ENCODE peak calls at places on chromosomes 7 and 10, in seven cellular contexts. H is fibroblast of mammary gland, I is HFFc6, W is endothelial cell, X is GM13977, E is astrocyte of the spinal cord, A is GM10248. V is an unnamed sample.

GRCh38 chr10:86651631-86652331 is 2.6 kb upstream of the OPN4 start:
- DNase-seq in E (no peak), W (no peak), H (no peak), I (no peak), A (no peak), X (no peak), V (no peak)

GRCh38 chr7:28573059-28573553 is 160.8 kb downstream of the CREB5 start:
- DNase-seq in I (no peak), X (no peak), E (peak; percentile 75), A (no peak), H (peak; percentile 57), W (no peak), V (peak; percentile 72)

GRCh38 chr10:95511314-95511713 is 49.9 kb downstream of the SORBS1 start:
- DNase-seq in W (no peak), I (no peak), H (no peak), X (no peak), A (no peak), E (no peak), V (no peak)

GRCh38 chr10:125337510-125337909 is 177.1 kb upstream of the CTBP2 start:
- DNase-seq in X (no peak), I (no peak), A (no peak), W (peak; percentile 11), H (no peak), E (no peak), V (no peak)

GRCh38 chr10:110972231-110973134 is 53.1 kb downstream of the SHOC2 start:
- DNase-seq in A (no peak), E (no peak), X (no peak), W (no peak), I (no peak), H (no peak), V (no peak)

GRCh38 chr10:95337761-95338160 is 47.0 kb upstream of the PDLIM1 start:
- DNase-seq in E (no peak), W (no peak), X (no peak), H (no peak), A (no peak), I (no peak), V (no peak)

GRCh38 chr10:99917963-99918825 is 91.6 kb downstream of the DNMBP start:
- DNase-seq in E (peak; percentile 79), X (no peak), W (peak; percentile 65), I (peak; percentile 79), H (peak; percentile 59), A (no peak), V (peak; percentile 56)

GRCh38 chr10:122419890-122420623 is 34.4 kb upstream of the ARMS2 start:
- DNase-seq in I (peak; percentile 60), X (no peak), W (no peak), H (peak; percentile 96), A (no peak), E (peak; percentile 83), V (peak; percentile 72)

GRCh38 chr10:8058274-8059111 is 4.0 kb downstream of the GATA3 start:
- DNase-seq in A (no peak), I (no peak), H (no peak), W (no peak), E (no peak), X (no peak), V (no peak)

GRCh38 chr10:124721295-124722052 is 22.7 kb downstream of the FAM53B start:
- DNase-seq in X (no peak), E (no peak), I (no peak), W (no peak), A (no peak), H (peak; percentile 55), V (no peak)

GRCh38 chr7:69736411-69736810 is 138.1 kb downstream of the AUTS2 start:
- DNase-seq in E (no peak), H (no peak), X (no peak), W (no peak), I (no peak), A (no peak), V (no peak)

GRCh38 chr10:70664702-70665195 is 7.6 kb upstream of the ADAMTS14 start:
- DNase-seq in H (peak; percentile 99), A (no peak), W (no peak), X (no peak), E (peak; percentile 98), I (peak; percentile 94), V (peak; percentile 99)

GRCh38 chr7:75565129-75565528 is 73.0 kb downstream of the SPDYE5 start:
- DNase-seq in A (no peak), E (peak; percentile 94), I (peak; percentile 92), W (no peak), H (peak; percentile 86), X (no peak), V (peak; percentile 88)

GRCh38 chr7:143898810-143899209 is 3.2 kb downstream of the TCAF1 start:
- DNase-seq in H (no peak), W (no peak), A (no peak), X (no peak), E (no peak), I (no peak), V (no peak)

GRCh38 chr7:143900230-143900766 is 1.7 kb downstream of the TCAF1 start:
- DNase-seq in X (no peak), H (peak; percentile 69), A (no peak), E (peak; percentile 25), W (no peak), I (no peak), V (no peak)

GRCh38 chr7:143906176-143906575 is 4.2 kb upstream of the TCAF1 start:
- DNase-seq in A (no peak), W (no peak), X (no peak), E (no peak), I (no peak), H (no peak), V (no peak)

GRCh38 chr7:143901360-143901709 is 641 bp downstream of the TCAF1 start:
- DNase-seq in H (peak; percentile 46), A (no peak), E (peak; percentile 62), X (no peak), W (no peak), I (peak; percentile 28), V (no peak)

GRCh38 chr7:143901710-143902587 is at the start of gene TCAF1:
- DNase-seq in I (peak; percentile 84), W (peak; percentile 93), X (peak; percentile 92), H (peak; percentile 92), A (peak; percentile 97), E (peak; percentile 97), V (peak; percentile 81)
- TF ChIP-seq CTCF in I (peak; percentile 76), W (peak; percentile 15), X (peak; percentile 35), H (peak; percentile 23), A (peak; percentile 30), E (peak; percentile 45), V (peak; percentile 34)

GRCh38 chr7:50812847-50813475 is 30.3 kb upstream of the GRB10 start:
- DNase-seq in E (peak; percentile 69), W (no peak), H (peak; percentile 80), I (peak; percentile 71), X (no peak), A (no peak), V (no peak)

GRCh38 chr7:50808282-50808888 is 25.7 kb upstream of the GRB10 start:
- DNase-seq in I (no peak), A (no peak), E (no peak), X (no peak), W (no peak), H (no peak), V (no peak)

GRCh38 chr7:50815138-50815537 is 32.4 kb upstream of the GRB10 start:
- DNase-seq in W (no peak), A (no peak), E (no peak), I (no peak), H (no peak), X (no peak), V (no peak)

GRCh38 chr7:50814166-50814565 is 31.5 kb upstream of the GRB10 start:
- DNase-seq in E (no peak), H (no peak), I (no peak), W (no peak), A (no peak), X (no peak), V (no peak)

DNA sequence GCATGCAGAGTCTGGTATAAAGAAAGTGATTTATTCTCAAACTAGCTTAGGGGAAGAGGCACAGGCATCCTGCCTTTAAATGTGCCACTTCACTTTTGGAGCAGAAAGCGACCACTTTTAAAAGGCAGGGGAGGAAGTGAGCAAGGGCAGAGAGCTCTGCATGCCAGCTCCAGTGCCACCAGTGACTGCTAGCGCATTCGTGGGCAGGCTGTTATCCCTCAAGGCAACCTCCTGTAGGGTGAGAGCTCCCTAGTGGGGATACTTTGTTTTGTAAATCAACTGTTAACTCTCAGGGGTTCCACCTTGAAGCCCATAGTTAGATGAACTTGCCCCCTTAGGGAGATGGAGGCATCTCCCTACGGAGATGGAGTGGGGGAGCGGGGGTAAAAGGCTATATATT is 29.4 kb upstream of the GRB10 start:
- DNase-seq in H (no peak), I (no peak), W (no peak), E (no peak), A (no peak), X (no peak), V (no peak)
- TF ChIP-seq CTCF in H (no peak), I (no peak), W (no peak), E (no peak), A (no peak), X (no peak), V (no peak)

DNA sequence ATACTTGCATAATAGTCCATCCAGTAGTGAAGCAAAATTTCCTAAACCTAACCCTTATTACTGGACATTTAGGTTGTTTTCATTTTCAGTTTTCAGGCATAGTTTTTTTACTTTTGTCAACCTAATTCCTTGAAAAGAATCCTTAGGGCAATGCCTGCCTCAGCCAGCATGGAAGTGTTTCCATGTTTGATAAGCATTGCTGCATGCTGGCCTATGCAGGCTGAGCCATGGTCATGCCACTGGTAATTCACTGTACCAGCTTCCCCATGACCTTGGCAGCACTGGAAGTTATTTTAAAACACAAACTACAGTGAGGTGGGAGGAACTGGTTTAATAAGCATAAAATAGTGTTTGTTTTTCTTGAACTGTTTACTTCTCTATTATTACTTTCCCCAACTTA is 27.8 kb upstream of the PLCE1 start:
- DNase-seq in X (no peak), H (no peak), W (no peak), A (no peak), I (no peak), E (no peak), V (no peak)
- TF ChIP-seq CTCF in X (no peak), H (no peak), W (no peak), A (no peak), I (no peak), E (no peak), V (no peak)

GRCh38 chr10:11411926-11412545 is 199.4 kb downstream of the USP6NL start:
- DNase-seq in I (no peak), H (no peak), W (no peak), E (no peak), A (no peak), X (no peak), V (no peak)
- TF ChIP-seq CTCF in I (no peak), H (no peak), W (no peak), E (no peak), A (no peak), X (peak; percentile 19), V (peak; percentile 11)

GRCh38 chr10:98467506-98468318 is 21.0 kb upstream of the HPS1 start:
- DNase-seq in W (peak; percentile 43), H (peak; percentile 87), E (peak; percentile 78), X (peak; percentile 90), A (peak; percentile 87), I (peak; percentile 77), V (peak; percentile 80)
- TF ChIP-seq CTCF in W (peak; percentile 78), H (peak; percentile 87), E (peak; percentile 84), X (peak; percentile 91), A (peak; percentile 89), I (peak; percentile 89), V (peak; percentile 86)

GRCh38 chr7:2477447-2478386 is 1.5 kb upstream of the GRIFIN start:
- DNase-seq in A (peak; percentile 87), E (peak; percentile 50), X (peak; percentile 86), I (peak; percentile 20), W (peak; percentile 85), H (peak; percentile 49), V (no peak)
- TF ChIP-seq CTCF in A (peak; percentile 83), E (peak; percentile 86), X (peak; percentile 72), I (peak; percentile 85), W (peak; percentile 32), H (peak; percentile 71), V (peak; percentile 82)

V was measured in HFF-Myc.